ENCODE peak calls at places on chromosomes 5 and 9, in four cellular contexts. C, O, J and T are unnamed samples.

GRCh38 chr9:42275141-42275540 is 91.7 kb downstream of the SPATA31A6 start:
- DNase-seq in C (no peak), O (no peak), J (no peak), T (no peak)

GRCh38 chr5:61402970-61403369 is 70.9 kb downstream of the ZSWIM6 start:
- DNase-seq in J (no peak), O (no peak), C (no peak), T (no peak)

GRCh38 chr5:128274441-128274840 is 190.9 kb downstream of the SLC12A2 start:
- DNase-seq in J (no peak), O (no peak), C (no peak), T (no peak)

GRCh38 chr9:21558627-21559401 is 76.7 kb upstream of the IFNE start:
- DNase-seq in J (no peak), C (no peak), O (no peak), T (no peak)

GRCh38 chr9:137001857-137002645 is 5.7 kb upstream of the CLIC3 start:
- DNase-seq in C (peak; percentile 51), O (no peak), J (no peak), T (no peak)

GRCh38 chr5:113070901-113071300 is 94.3 kb downstream of the DCP2 start:
- DNase-seq in O (no peak), C (no peak), J (no peak), T (no peak)

GRCh38 chr5:17203329-17204132 is 13.9 kb upstream of the BASP1 start:
- DNase-seq in J (no peak), C (peak; percentile 41), O (peak; percentile 71), T (no peak)

GRCh38 chr5:40679998-40680681 is 425 bp downstream of the PTGER4 start:
- DNase-seq in C (no peak), O (peak; percentile 20), J (no peak), T (no peak)

GRCh38 chr9:114339130-114339908 is 9.7 kb downstream of the ORM2 start:
- DNase-seq in O (peak; percentile 86), C (peak; percentile 35), J (peak; percentile 38), T (peak; percentile 46)

GRCh38 chr5:137521246-137521645 is 22.1 kb upstream of the SPOCK1 start:
- DNase-seq in J (no peak), C (no peak), O (no peak), T (no peak)

GRCh38 chr9:125744616-125745387 is 2.4 kb upstream of the PBX3 start:
- DNase-seq in J (no peak), C (no peak), O (no peak), T (no peak)

GRCh38 chr9:22446589-22446949 is at the start of gene DMRTA1:
- DNase-seq in J (peak; percentile 33), C (no peak), O (peak; percentile 42), T (no peak)

GRCh38 chr9:88418715-88419540 is 30.7 kb downstream of the SPIN1 start:
- DNase-seq in J (no peak), C (no peak), O (no peak), T (no peak)

GRCh38 chr5:132419517-132420468 is 50.3 kb downstream of the SLC22A5 start:
- DNase-seq in J (no peak), O (peak; percentile 91), C (peak; percentile 54), T (no peak)

GRCh38 chr9:127444283-127444920 is 6.8 kb downstream of the RPL12 start:
- DNase-seq in J (no peak), O (no peak), C (no peak), T (no peak)

GRCh38 chr5:127072861-127073846 is at the start of gene C5orf63:
- DNase-seq in C (peak; percentile 61), O (peak; percentile 86), J (no peak), T (peak; percentile 17)

GRCh38 chr9:97711223-97711626 is 14.1 kb upstream of the XPA start:
- DNase-seq in J (no peak), C (no peak), O (no peak), T (no peak)

GRCh38 chr9:129489838-129490582 is 130.9 kb downstream of the C9orf50 start:
- DNase-seq in J (no peak), O (no peak), C (no peak), T (no peak)

DNA sequence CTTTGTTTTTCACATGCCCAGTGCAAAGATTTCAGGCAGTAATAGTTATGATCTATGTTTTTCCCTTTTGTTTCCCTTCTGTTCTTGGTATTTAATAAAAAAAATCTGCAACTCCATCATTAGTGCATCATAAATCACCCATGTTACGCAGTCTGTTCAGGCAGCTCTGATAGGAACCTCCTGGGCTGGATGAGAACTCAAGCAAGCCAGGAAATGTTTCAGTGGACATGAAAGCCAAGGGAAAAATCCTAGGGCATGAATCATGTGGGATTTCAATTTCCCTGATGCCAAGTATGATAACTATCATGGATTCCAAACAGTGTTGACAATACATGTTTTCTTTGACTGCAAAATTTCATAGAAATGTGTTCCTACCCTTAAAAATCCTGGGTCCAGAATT is 119.7 kb upstream of the TARS1 start:
- DNase-seq in O (no peak), J (no peak), C (no peak), T (no peak)
- TF ChIP-seq POLR2AphosphoS5 in O (peak; percentile 85), J (no peak), C (no peak), T (no peak)

DNA sequence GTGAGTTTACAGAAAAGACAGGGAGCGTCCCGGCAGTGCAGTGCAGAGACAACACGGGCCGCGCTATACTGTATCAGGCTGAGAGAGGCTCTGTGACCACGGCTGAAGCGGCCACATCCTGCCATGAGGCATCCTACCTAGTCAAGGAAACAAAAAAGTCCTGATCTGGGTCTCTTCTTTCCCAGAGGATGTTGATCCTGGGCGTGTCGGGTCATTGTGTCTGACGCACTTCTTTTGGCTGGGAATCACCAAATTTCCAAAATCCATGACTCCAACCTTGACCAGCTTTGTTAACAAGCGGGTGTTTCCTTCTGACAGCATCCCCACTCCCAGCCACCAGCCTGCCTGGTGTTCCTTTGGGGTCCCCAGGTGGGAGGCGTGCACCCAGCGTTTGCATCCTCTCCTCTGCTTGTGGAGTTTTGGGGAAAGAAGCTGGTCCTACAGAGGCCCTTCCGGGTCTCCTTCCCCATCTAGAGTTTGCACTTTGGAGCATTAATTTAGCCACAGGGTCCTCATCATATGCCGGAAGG is 91.4 kb upstream of the RAI14 start:
- DNase-seq in J (no peak), O (no peak), C (no peak), T (no peak)
- TF ChIP-seq TCF12 in J (no peak), O (no peak), C (no peak), T (no peak)

GRCh38 chr9:90009447-90009846 is 404.6 kb downstream of the GADD45G start:
- DNase-seq in O (no peak), C (no peak), J (no peak), T (no peak)
- TF ChIP-seq POLR2AphosphoS5 in O (no peak), C (no peak), J (no peak), T (no peak)

GRCh38 chr9:116905131-116905724 is 218.1 kb downstream of the TRIM32 start:
- DNase-seq in C (no peak), O (no peak), J (no peak), T (no peak)
- TF ChIP-seq TCF12 in C (no peak), O (no peak), J (no peak), T (no peak)

GRCh38 chr5:130074820-130075219 is 170.6 kb downstream of the CHSY3 start:
- DNase-seq in J (no peak), O (no peak), C (no peak), T (no peak)
- TF ChIP-seq POLR2AphosphoS5 in J (no peak), O (no peak), C (no peak), T (no peak)

GRCh38 chr5:6686916-6687409 is 26.3 kb upstream of the TENT4A start:
- DNase-seq in J (no peak), O (no peak), C (peak; percentile 42), T (no peak)
- TF ChIP-seq TCF12 in J (no peak), O (no peak), C (no peak), T (no peak)

GRCh38 chr5:155189476-155189875 is 175.9 kb downstream of the KIF4B start:
- DNase-seq in J (no peak), O (no peak), C (no peak), T (no peak)

GRCh38 chr5:155193018-155193417 is 179.5 kb downstream of the KIF4B start:
- DNase-seq in C (no peak), O (no peak), J (no peak), T (no peak)

GRCh38 chr5:155189981-155190380 is 176.4 kb downstream of the KIF4B start:
- DNase-seq in C (peak; percentile 3), J (no peak), O (no peak), T (no peak)

DNA sequence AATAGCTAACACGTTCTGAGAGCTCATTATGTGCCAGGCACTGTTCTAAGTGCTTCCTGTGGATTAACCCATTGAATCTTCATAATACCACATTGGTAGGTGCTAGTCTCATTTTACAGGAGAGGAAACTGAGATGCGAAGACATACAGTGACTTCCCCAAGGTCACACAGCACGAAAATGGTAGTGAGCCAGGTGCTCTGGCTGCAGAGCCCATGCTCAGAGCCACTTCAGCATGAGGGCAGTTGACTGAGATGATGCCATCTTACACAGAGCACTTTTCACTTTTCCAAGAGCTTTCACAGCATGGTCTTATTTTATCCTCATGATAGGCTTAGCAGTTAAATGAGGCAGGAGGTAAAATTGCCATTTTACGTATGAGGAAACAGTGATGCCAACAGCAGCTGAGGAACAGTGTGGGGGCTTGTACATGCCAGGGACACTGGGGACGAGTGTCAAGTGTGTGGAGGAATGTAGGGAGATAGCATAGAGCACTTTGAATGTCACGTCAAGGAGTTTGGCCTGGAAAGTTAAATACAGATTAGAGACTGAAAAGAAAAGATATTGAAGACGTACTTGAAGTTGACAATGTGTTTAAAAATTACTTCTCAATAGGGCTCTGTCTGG is 180.0 kb downstream of the KIF4B start:
- DNase-seq in C (no peak), J (no peak), O (no peak), T (no peak)
- TF ChIP-seq POLR2AphosphoS5 in C (no peak), J (no peak), O (no peak), T (no peak)